ENCODE peak calls at places on chromosomes 3 and 15, in six cellular contexts. Z is mesenchymal stem cell, X is Right ventricle myocardium superior, D is mesothelial cell of epicardium, T is T follicular helper cell, P is small intestine. E is an unnamed sample.

GRCh38 chr15:88630798-88631463 is 7.9 kb upstream of the ISG20 start:
- DNase-seq in Z (no peak), T (no peak), D (no peak), X (no peak), P (no peak), E (no peak)

GRCh38 chr3:192397012-192397411 is 330.3 kb downstream of the FGF12 start:
- DNase-seq in Z (no peak), T (no peak), D (no peak), P (no peak), X (no peak), E (no peak)

GRCh38 chr3:73718326-73719110 is 93.8 kb upstream of the PDZRN3 start:
- DNase-seq in D (no peak), P (peak), Z (no peak), T (no peak), X (no peak), E (no peak)

GRCh38 chr3:197024881-197025735 is 4.5 kb downstream of the MELTF start:
- DNase-seq in Z (no peak), D (no peak), P (no peak), T (no peak), X (no peak), E (no peak)

GRCh38 chr15:66004618-66005262 is 135.4 kb downstream of the RAB11A start:
- DNase-seq in T (no peak), P (peak), X (no peak), D (peak), Z (peak), E (no peak)

GRCh38 chr15:58407366-58407765 is 24.4 kb upstream of the LIPC start:
- DNase-seq in P (no peak), D (no peak), Z (no peak), X (no peak), T (no peak), E (no peak)

GRCh38 chr15:31202953-31203352 is 101.4 kb upstream of the TRPM1 start:
- DNase-seq in Z (no peak), X (no peak), D (no peak), P (no peak), T (no peak), E (no peak)

GRCh38 chr15:71811752-71812735 is 1.7 kb downstream of the NR2E3 start:
- DNase-seq in T (no peak), D (no peak), Z (no peak), X (no peak), P (no peak), E (no peak)

GRCh38 chr3:114649331-114649730 is 355.5 kb downstream of the TIGIT start:
- DNase-seq in T (no peak), D (no peak), P (no peak), Z (peak), X (no peak), E (no peak)

GRCh38 chr3:29128004-29128403 is 152.9 kb upstream of the RBMS3 start:
- DNase-seq in D (no peak), X (no peak), P (no peak), T (no peak), Z (peak), E (peak)

GRCh38 chr3:75863130-75863529 is 77.8 kb upstream of the ZNF717 start:
- DNase-seq in D (no peak), X (no peak), P (no peak), Z (no peak), T (no peak), E (no peak)

GRCh38 chr15:77824361-77824985 is 191.8 kb upstream of the LINGO1 start:
- DNase-seq in P (no peak), X (no peak), D (no peak), Z (no peak), T (no peak), E (no peak)

GRCh38 chr15:67010898-67011619 is 54.3 kb upstream of the SMAD3 start:
- DNase-seq in T (no peak), Z (no peak), D (no peak), X (no peak), P (no peak), E (no peak)

GRCh38 chr3:190384241-190384863 is 3.6 kb upstream of the CLDN16 start:
- DNase-seq in D (no peak), T (no peak), X (no peak), Z (peak), P (peak), E (no peak)

GRCh38 chr3:541328-541727 is 344.8 kb downstream of the CHL1 start:
- DNase-seq in D (peak), P (no peak), T (no peak), X (no peak), Z (no peak), E (no peak)

GRCh38 chr15:77118787-77119410 is 48.0 kb upstream of the TSPAN3 start:
- DNase-seq in Z (peak), P (peak), D (no peak), T (peak), X (no peak), E (no peak)

GRCh38 chr15:60643490-60644040 is 164.6 kb upstream of the ICE2 start:
- DNase-seq in P (no peak), X (no peak), Z (no peak), D (no peak), T (no peak), E (no peak)

E was measured in glutamatergic neuron.